ENCODE peak calls at places on chromosomes 6 and 20, in seven cellular contexts. X is SK-N-SH, A is HCT116, P is HepG2, O is GM12878, L is K562, C is H1. E is an unnamed sample.

GRCh38 chr6:148021715-148022114 is 320.9 kb upstream of the SASH1 start:
- DNase-seq in C (peak), L (no peak), A (no peak), P (no peak), X (no peak), O (no peak), E (no peak)

GRCh38 chr6:31576897-31577341 is 1.6 kb downstream of the TNF start:
- DNase-seq in C (no peak), L (no peak), A (no peak), X (no peak), O (no peak), P (no peak), E (no peak)

GRCh38 chr6:29647927-29648642 is 8.8 kb upstream of the MOG start:
- DNase-seq in O (no peak), P (peak), A (peak), C (no peak), L (peak), X (peak), E (no peak)

GRCh38 chr6:5012531-5012930 is 8.7 kb upstream of the RPP40 start:
- DNase-seq in A (no peak), C (no peak), P (no peak), X (no peak), L (no peak), O (no peak), E (no peak)

GRCh38 chr6:133977983-133978895 is 25.2 kb downstream of the TBPL1 start:
- DNase-seq in L (no peak), A (no peak), O (no peak), P (no peak), C (no peak), X (peak), E (no peak)

GRCh38 chr6:100998111-100998510 is 117.0 kb upstream of the ASCC3 start:
- DNase-seq in O (no peak), C (no peak), P (no peak), X (no peak), A (no peak), L (no peak), E (no peak)

GRCh38 chr6:163958646-163959045 is 544.1 kb downstream of the QKI start:
- DNase-seq in L (no peak), O (no peak), C (no peak), A (no peak), X (no peak), P (no peak), E (no peak)

GRCh38 chr6:151284431-151285060 is 44.8 kb downstream of the AKAP12 start:
- DNase-seq in P (no peak), X (no peak), O (no peak), L (no peak), A (no peak), C (no peak), E (no peak)

GRCh38 chr20:35237486-35237885 is 11.0 kb downstream of the MMP24 start:
- DNase-seq in O (no peak), A (no peak), L (no peak), P (no peak), C (no peak), X (no peak), E (no peak)

GRCh38 chr20:31862506-31862905 is 7.8 kb downstream of the DUSP15 start:
- DNase-seq in A (no peak), L (no peak), P (no peak), O (no peak), C (no peak), X (no peak), E (no peak)

GRCh38 chr20:19699132-19699971 is 58.7 kb upstream of the RIN2 start:
- DNase-seq in P (no peak), O (no peak), A (peak), X (no peak), C (no peak), L (no peak), E (no peak)

GRCh38 chr20:859661-860294 is 26.3 kb downstream of the FAM110A start:
- DNase-seq in A (no peak), X (no peak), O (no peak), L (no peak), C (no peak), P (no peak), E (no peak)

GRCh38 chr20:58987790-58988564 is 6.9 kb downstream of the NELFCD start:
- DNase-seq in C (no peak), A (no peak), P (no peak), L (no peak), X (no peak), O (no peak), E (peak)

GRCh38 chr20:5156670-5157448 is 30.1 kb downstream of the CDS2 start:
- DNase-seq in A (peak), L (no peak), O (no peak), X (no peak), C (no peak), P (peak), E (no peak)

GRCh38 chr6:18904681-18905080 is 517.5 kb downstream of the RNF144B start:
- DNase-seq in A (no peak), L (no peak), P (no peak), O (no peak), X (no peak), C (no peak), E (no peak)

GRCh38 chr6:74931567-74931966 is 274.3 kb downstream of the COL12A1 start:
- DNase-seq in P (no peak), A (no peak), X (no peak), C (no peak), O (no peak), L (no peak), E (no peak)

GRCh38 chr6:169420912-169421543 is 167.4 kb upstream of the THBS2 start:
- DNase-seq in X (peak), C (no peak), P (peak), O (no peak), A (peak), L (peak), E (peak)

GRCh38 chr20:24979036-24979960 is 13.3 kb downstream of the APMAP start:
- DNase-seq in L (no peak), X (no peak), O (no peak), P (no peak), A (no peak), C (peak), E (no peak)

GRCh38 chr6:42555477-42556457 is 8.1 kb upstream of the UBR2 start:
- DNase-seq in L (peak), X (no peak), C (no peak), O (no peak), A (peak), P (peak), E (peak)

GRCh38 chr6:20349225-20349624 is 52.5 kb upstream of the E2F3 start:
- DNase-seq in O (peak), L (peak), A (no peak), X (no peak), C (no peak), P (no peak), E (no peak)

GRCh38 chr6:88780714-88781389 is 182.6 kb downstream of the RNGTT start:
- DNase-seq in A (peak), P (peak), O (peak), X (peak), C (peak), L (peak), E (peak)

GRCh38 chr20:21102691-21103311 is 3.4 kb downstream of the LINC00237 start:
- DNase-seq in O (no peak), A (no peak), L (no peak), X (peak), C (peak), P (no peak), E (no peak)

GRCh38 chr20:57482796-57483195 is 42.1 kb downstream of the CTCFL start:
- DNase-seq in O (no peak), A (no peak), L (no peak), X (no peak), P (no peak), C (no peak), E (no peak)

GRCh38 chr20:34604980-34605788 is 46.7 kb downstream of the MAP1LC3A start:
- DNase-seq in A (no peak), P (no peak), O (no peak), L (no peak), C (no peak), X (peak), E (no peak)

GRCh38 chr20:44618318-44618731 is 33.2 kb downstream of the ADA start:
- DNase-seq in X (no peak), C (no peak), P (no peak), O (no peak), A (no peak), L (no peak), E (no peak)
- TF ChIP-seq JUND in X (no peak), C (no peak), P (no peak), O (no peak), A (no peak), L (no peak), E (no peak)

DNA sequence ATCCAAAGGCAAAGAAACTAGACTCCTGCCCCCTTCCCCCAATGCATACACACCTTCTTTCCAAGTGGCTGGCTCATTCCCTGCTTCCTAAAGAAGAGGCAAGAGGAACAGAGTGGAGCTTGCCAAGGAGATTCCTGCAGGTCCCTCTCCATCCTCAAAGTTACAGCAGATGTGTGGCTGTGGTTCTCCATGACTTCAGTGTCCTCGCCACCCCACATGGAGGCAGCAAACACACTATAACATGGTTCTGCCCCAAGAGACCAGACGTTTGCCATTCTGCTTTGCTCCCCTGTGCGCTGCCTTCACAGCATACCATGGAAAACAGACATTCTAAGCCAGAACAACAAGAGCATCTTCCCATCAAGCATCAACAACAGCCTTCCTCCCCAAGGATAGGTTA is 84.4 kb downstream of the BACH2 start:
- DNase-seq in P (no peak), L (peak), C (no peak), O (no peak), A (no peak), X (no peak), E (no peak)
- TF ChIP-seq JUND in P (no peak), L (no peak), C (no peak), O (no peak), A (no peak), X (no peak), E (no peak)

GRCh38 chr6:131017962-131018361 is 45.1 kb downstream of the EPB41L2 start:
- DNase-seq in O (no peak), L (no peak), P (no peak), A (no peak), C (no peak), X (no peak), E (no peak)

GRCh38 chr6:131013495-131013894 is 49.5 kb downstream of the EPB41L2 start:
- DNase-seq in A (no peak), X (no peak), L (no peak), C (no peak), P (no peak), O (no peak), E (no peak)

GRCh38 chr6:131015192-131015591 is 47.9 kb downstream of the EPB41L2 start:
- DNase-seq in C (no peak), X (no peak), L (no peak), O (no peak), P (no peak), A (no peak), E (no peak)

GRCh38 chr6:131014080-131014776 is 48.8 kb downstream of the EPB41L2 start:
- DNase-seq in X (no peak), O (no peak), P (no peak), L (no peak), A (no peak), C (no peak), E (no peak)

DNA sequence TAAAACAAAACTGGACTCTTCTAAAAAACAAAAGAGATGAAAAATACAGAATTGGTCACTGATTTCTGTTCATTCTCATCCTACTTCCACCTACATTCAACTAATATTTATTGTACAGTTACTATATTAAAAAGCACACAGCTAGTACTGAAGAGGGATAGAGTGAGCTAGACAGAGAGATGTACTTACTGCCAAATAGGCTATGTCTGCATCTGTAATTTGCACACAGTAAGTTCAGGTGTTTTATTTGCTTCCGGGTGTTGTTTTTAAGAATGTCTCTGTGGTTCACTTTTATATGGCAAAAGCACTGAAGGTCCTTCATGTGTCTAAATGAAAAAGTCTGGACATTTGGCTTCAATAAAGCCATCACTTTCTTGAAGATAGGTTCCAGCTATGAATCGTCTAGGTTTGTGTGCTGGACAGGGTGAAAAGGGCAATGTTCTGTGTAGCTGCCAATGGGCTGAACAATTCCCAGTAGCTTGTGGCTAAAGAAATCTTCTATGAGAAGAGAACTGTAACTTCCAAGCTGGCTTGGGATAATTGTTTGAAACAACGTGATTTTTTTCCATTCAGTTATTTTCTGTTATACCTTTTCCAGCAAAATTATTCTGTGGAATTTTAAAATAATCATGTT is 47.3 kb downstream of the EPB41L2 start:
- DNase-seq in P (no peak), O (no peak), L (no peak), C (no peak), X (no peak), A (no peak), E (no peak)
- TF ChIP-seq JUND in P (no peak), O (no peak), L (no peak), C (no peak), X (no peak), A (no peak), E (no peak)

GRCh38 chr20:64108731-64109389 is 1.5 kb upstream of the NPBWR2 start:
- DNase-seq in A (no peak), C (no peak), P (no peak), O (no peak), X (no peak), L (no peak), E (no peak)

GRCh38 chr20:64106435-64106961 is 867 bp downstream of the NPBWR2 start:
- DNase-seq in X (no peak), A (no peak), L (no peak), P (no peak), O (no peak), C (peak), E (no peak)

GRCh38 chr20:64106981-64107735 is at the start of gene NPBWR2:
- DNase-seq in X (no peak), C (peak), P (no peak), O (no peak), A (no peak), L (no peak), E (no peak)

GRCh38 chr20:64109390-64109747 is 2.0 kb upstream of the NPBWR2 start:
- DNase-seq in X (no peak), P (no peak), C (no peak), O (no peak), L (no peak), A (no peak), E (no peak)

DNA sequence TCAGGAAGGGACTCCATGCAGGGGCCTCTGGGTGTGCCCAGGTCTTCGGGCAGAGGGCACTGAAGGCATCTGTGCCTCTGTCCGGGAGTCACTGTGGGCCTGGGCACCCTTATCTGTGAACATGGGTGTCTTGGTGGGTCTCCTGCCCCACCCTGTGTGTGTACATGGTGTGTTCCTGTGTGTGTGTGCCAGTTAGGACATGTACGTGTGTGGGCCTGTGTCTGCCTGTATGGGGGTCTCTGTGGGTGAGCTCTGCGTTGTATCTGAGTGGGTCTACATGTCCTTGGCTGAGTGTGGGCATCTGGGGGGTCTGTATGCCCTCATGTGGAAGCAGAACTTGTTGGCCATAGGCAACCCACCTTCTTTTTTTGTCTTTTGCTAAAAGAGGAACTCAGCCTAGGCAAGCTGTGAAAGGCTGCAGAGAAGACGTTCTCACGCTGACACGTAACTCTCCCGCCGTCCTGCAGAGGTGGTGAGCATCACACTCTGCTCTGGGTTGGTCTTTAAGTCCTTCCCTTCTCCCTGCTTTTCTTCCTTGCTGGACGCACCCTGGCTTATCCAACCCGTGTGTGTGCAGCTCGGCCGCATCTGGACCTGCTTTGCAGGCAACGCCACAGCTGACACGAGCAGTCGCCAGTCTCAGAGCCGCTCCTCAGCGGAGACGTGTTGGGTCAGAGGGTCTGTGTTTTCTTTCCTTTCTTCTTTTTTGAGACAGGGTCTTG is 532 bp upstream of the NPBWR2 start:
- DNase-seq in L (peak), O (no peak), A (no peak), P (no peak), X (no peak), C (peak), E (no peak)
- TF ChIP-seq JUND in L (no peak), O (no peak), A (no peak), P (no peak), X (no peak), C (no peak), E (no peak)

GRCh38 chr6:167825059-167825758 is 1.5 kb upstream of the AFDN start:
- DNase-seq in P (no peak), C (no peak), X (no peak), O (no peak), L (peak), A (no peak), E (no peak)
- TF ChIP-seq JUND in P (no peak), C (no peak), X (no peak), O (no peak), L (no peak), A (no peak), E (no peak)

GRCh38 chr6:117600008-117600743 is 2.1 kb downstream of the GOPC start:
- DNase-seq in A (no peak), C (no peak), X (no peak), L (peak), O (no peak), P (no peak), E (no peak)
- TF ChIP-seq JUND in A (no peak), C (no peak), X (no peak), L (no peak), O (no peak), P (no peak), E (no peak)

GRCh38 chr6:1187293-1188131 is 124.4 kb upstream of the FOXQ1 start:
- DNase-seq in O (no peak), P (peak), X (no peak), L (no peak), A (no peak), C (no peak), E (no peak)
- TF ChIP-seq JUND in O (no peak), P (no peak), X (no peak), L (no peak), A (no peak), C (no peak), E (no peak)

GRCh38 chr6:41256383-41256782 is 28.2 kb downstream of the TREML4 start:
- DNase-seq in A (no peak), P (no peak), C (no peak), O (peak), L (no peak), X (no peak), E (no peak)

GRCh38 chr6:41255638-41256246 is 27.6 kb downstream of the TREML4 start:
- DNase-seq in C (no peak), A (no peak), L (no peak), X (no peak), P (no peak), O (no peak), E (no peak)

GRCh38 chr6:41262401-41262800 is 24.1 kb downstream of the TREM1 start:
- DNase-seq in X (no peak), A (no peak), C (no peak), L (no peak), P (no peak), O (no peak), E (no peak)

GRCh38 chr6:41258196-41258493 is 28.3 kb downstream of the TREM1 start:
- DNase-seq in O (no peak), C (no peak), X (no peak), A (no peak), P (no peak), L (no peak), E (no peak)

DNA sequence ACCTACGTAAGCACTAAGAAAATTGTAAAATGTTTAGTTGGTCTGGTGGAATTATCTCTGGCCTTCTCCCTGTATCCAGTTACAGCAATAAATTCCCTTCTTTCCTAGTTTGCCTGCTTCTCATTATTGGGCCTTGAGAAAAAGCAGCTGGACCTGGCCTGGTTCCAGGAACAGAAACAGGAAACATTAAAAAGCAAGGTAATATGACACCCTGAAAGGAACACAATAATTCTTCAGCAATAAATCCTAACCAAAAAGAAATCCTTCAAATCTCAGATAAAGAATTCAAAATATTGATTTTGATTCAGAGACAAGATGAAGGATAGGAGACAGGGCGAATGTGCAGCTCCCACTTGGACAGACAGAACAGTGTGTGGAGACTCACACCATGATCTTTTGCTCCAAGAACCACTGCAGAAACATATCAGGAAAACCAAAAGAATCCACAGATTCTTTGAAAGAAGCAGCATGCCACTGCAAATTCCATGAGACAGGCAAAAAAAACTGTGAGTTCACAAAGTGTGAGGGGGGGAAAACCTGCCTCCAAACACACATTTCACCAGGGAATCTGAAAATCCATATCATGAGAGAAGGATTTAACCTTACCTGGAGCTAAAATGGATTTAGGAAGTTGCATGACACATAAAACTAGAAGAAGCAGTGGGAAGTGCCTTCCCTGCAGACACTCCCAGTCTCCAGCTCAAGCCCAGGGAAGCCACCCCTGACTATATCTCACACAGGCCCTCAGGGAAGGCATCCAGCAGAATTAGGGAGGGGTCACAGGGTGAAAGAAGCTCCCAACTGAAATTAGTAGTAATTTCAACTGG is 28.9 kb downstream of the TREM1 start:
- DNase-seq in X (no peak), L (no peak), P (no peak), C (no peak), A (no peak), O (no peak), E (no peak)
- TF ChIP-seq JUND in X (peak), L (no peak), P (no peak), C (no peak), A (no peak), O (no peak), E (no peak)

DNA sequence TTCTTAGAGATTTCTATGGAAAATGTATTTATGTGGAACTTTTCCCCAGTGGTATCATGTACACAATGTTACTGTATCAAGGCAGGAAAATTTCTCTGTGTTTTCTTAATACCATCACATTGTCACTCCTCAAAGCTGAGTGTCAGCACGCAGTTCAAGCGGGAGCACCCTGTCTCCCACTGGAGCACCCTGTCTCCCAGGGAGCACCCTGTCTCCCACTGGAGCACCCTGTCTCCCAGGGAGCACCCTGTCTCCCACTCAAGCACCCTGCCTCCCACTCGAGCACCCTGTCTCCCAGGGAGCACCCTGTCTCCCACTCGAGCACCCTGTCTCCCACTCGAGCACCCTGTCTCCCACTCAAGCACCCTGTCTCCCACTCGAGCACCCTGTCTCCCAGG is 51.3 kb downstream of the PSMG4 start:
- DNase-seq in A (no peak), P (no peak), L (no peak), X (no peak), O (no peak), C (no peak), E (no peak)
- TF ChIP-seq JUND in A (no peak), P (no peak), L (no peak), X (no peak), O (no peak), C (no peak), E (no peak)

E was measured in T47D.